ENCODE peak calls at places on chromosomes 11 and 22, in eight cellular contexts. J is aorta, T is brain microvascular endothelial cell, V is GM23248, I is lower lobe of right lung, B is mesendoderm, W is hepatocyte, H is thoracic aorta. R is an unnamed sample.

GRCh38 chr22:25282346-25282670 is 62.9 kb downstream of the CRYBB2 start:
- DNase-seq in J (no peak), B (peak; percentile 30), V (no peak), I (no peak), W (no peak), H (no peak), T (no peak), R (peak; percentile 60)

GRCh38 chr11:95849087-95849825 is 59.0 kb downstream of the CEP57 start:
- DNase-seq in B (peak; percentile 65), W (peak; percentile 70), V (peak; percentile 84), I (peak; percentile 29), H (no peak), T (peak; percentile 79), J (no peak), R (no peak)

GRCh38 chr11:118133816-118134215 is 18.8 kb downstream of the SCN4B start:
- DNase-seq in H (no peak), J (no peak), I (no peak), B (no peak), V (no peak), T (no peak), W (no peak), R (no peak)

GRCh38 chr11:74282863-74283484 is 28.5 kb downstream of the P4HA3 start:
- DNase-seq in B (peak; percentile 10), V (peak; percentile 54), J (no peak), W (no peak), T (no peak), H (no peak), I (no peak), R (no peak)

GRCh38 chr11:13465909-13466371 is 2.9 kb upstream of the BTBD10 start:
- DNase-seq in H (no peak), T (peak; percentile 35), W (peak; percentile 38), J (no peak), I (no peak), B (no peak), V (peak; percentile 54), R (no peak)

GRCh38 chr11:19652976-19653375 is 59.7 kb upstream of the NAV2 start:
- DNase-seq in B (no peak), H (no peak), V (no peak), T (no peak), I (no peak), J (no peak), W (no peak), R (no peak)

GRCh38 chr11:1130276-1131032 is 27.3 kb upstream of the MUC5AC start:
- DNase-seq in B (no peak), V (no peak), T (no peak), H (no peak), I (no peak), J (peak; percentile 51), W (no peak), R (peak; percentile 55)

GRCh38 chr22:49597428-49598039 is 230.1 kb downstream of the BRD1 start:
- DNase-seq in J (no peak), H (no peak), I (no peak), T (no peak), W (no peak), B (no peak), V (no peak), R (no peak)

GRCh38 chr11:74208507-74208906 is 37.4 kb downstream of the PPME1 start:
- DNase-seq in I (no peak), V (no peak), H (no peak), J (no peak), W (no peak), B (no peak), T (no peak), R (no peak)

GRCh38 chr22:19422440-19423301 is 8.9 kb downstream of the HIRA start:
- DNase-seq in V (no peak), H (no peak), B (peak; percentile 37), T (no peak), J (no peak), I (no peak), W (no peak), R (no peak)

GRCh38 chr22:38203855-38204497 is 2.2 kb downstream of the MAFF start:
- DNase-seq in W (no peak), T (peak; percentile 54), J (no peak), V (peak; percentile 81), B (no peak), H (no peak), I (no peak), R (no peak)

GRCh38 chr11:67644042-67644441 is 4.5 kb upstream of the TBX10 start:
- DNase-seq in B (peak; percentile 69), I (no peak), H (no peak), J (peak; percentile 13), W (peak; percentile 22), V (peak; percentile 20), T (no peak), R (no peak)

GRCh38 chr22:19181786-19182471 is 3.4 kb upstream of the SLC25A1 start:
- DNase-seq in V (no peak), B (no peak), H (no peak), W (peak; percentile 3), J (no peak), T (no peak), I (no peak), R (no peak)

GRCh38 chr11:118048472-118049370 is 28.2 kb upstream of the TMPRSS4 start:
- DNase-seq in J (peak; percentile 65), T (no peak), V (no peak), W (no peak), H (no peak), B (no peak), I (no peak), R (no peak)

GRCh38 chr11:122183933-122184332 is 67.9 kb upstream of the BLID start:
- DNase-seq in H (no peak), J (no peak), W (no peak), V (no peak), T (no peak), I (no peak), B (no peak), R (no peak)

GRCh38 chr11:72758304-72758689 is 6.1 kb upstream of the ARAP1 start:
- DNase-seq in W (no peak), H (no peak), B (peak; percentile 40), I (no peak), T (peak; percentile 81), J (no peak), V (peak; percentile 30), R (no peak)

GRCh38 chr11:117883063-117883462 is 6.6 kb upstream of the FXYD6 start:
- DNase-seq in H (no peak), T (no peak), V (no peak), W (no peak), I (no peak), B (no peak), J (no peak), R (no peak)

GRCh38 chr11:83025267-83025704 is 46.4 kb downstream of the RAB30 start:
- DNase-seq in B (no peak), W (peak; percentile 50), H (no peak), J (no peak), I (no peak), V (no peak), T (no peak), R (no peak)

GRCh38 chr11:2589538-2589934 is 110.3 kb downstream of the KCNQ1OT1 start:
- DNase-seq in T (no peak), I (peak; percentile 28), V (no peak), B (no peak), J (peak; percentile 60), W (peak; percentile 3), H (no peak), R (no peak)

GRCh38 chr11:473415-473814 is 23.3 kb downstream of the PTDSS2 start:
- DNase-seq in T (no peak), W (no peak), V (no peak), H (no peak), B (no peak), I (no peak), J (no peak), R (peak; percentile 52)

GRCh38 chr22:45684169-45684568 is 12.5 kb downstream of the ATXN10 start:
- DNase-seq in H (no peak), J (no peak), I (no peak), B (no peak), T (peak; percentile 55), V (no peak), W (no peak), R (no peak)

GRCh38 chr11:18563090-18563730 is 25.3 kb downstream of the UEVLD start:
- DNase-seq in T (no peak), B (no peak), I (no peak), J (no peak), W (no peak), H (no peak), V (peak; percentile 41), R (no peak)

GRCh38 chr11:100004541-100004940 is 682.5 kb upstream of the ARHGAP42 start:
- DNase-seq in I (no peak), B (no peak), T (peak; percentile 6), J (no peak), H (no peak), V (no peak), W (peak; percentile 66), R (no peak)
- H3K27ac ChIP-seq in I (no peak overlapping the region), B (no peak overlapping the region), T (no peak overlapping the region), J (no peak overlapping the region), H (no peak overlapping the region), V (no peak overlapping the region), W (peak overlapping the region; percentile 64), R (no peak overlapping the region)

GRCh38 chr22:35947794-35948425 is 80.7 kb downstream of the RBFOX2 start:
- DNase-seq in T (peak; percentile 45), B (no peak), V (peak; percentile 29), I (no peak), J (no peak), W (no peak), H (no peak), R (no peak)
- H3K27me3 ChIP-seq in T (no peaks in the 10 kb centered on the region), B (no peaks in the 10 kb centered on the region), V (no peaks in the 10 kb centered on the region), I (no peaks in the 10 kb centered on the region), J (no peaks in the 10 kb centered on the region), W (no peaks in the 10 kb centered on the region), H (no peaks in the 10 kb centered on the region), R (no peaks in the 10 kb centered on the region)

DNA sequence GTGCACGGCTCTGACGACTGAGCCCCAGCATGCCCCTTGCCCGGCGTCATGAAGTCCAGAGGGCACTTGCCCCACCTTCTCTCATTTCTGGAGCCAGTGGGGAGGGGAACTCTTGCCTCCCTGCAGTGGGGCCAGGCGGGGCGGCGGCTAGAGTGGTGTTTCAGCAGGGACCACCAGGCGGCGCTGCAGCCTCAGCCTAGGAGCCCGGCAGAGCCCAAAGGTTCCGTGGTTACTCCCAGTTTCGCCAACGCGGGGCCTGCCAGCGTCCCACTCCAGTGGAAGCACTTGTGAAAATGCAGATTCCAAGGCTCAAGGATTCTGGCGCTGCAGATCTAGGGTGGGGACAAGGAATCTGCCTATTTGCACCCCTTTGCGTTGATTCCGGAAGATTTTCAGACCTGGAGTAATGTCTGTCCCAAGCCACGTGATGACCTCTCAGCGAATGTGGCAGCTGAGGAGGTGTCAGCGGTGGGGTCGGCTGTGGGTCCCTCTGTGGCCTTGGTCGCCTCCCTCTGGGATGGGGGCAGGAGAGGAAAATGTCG is 55.7 kb downstream of the CD82 start:
- DNase-seq in V (peak; percentile 75), H (peak; percentile 31), W (peak; percentile 88), J (peak; percentile 95), B (peak; percentile 86), I (peak; percentile 81), T (peak; percentile 44), R (no peak)
- H3K27ac ChIP-seq in V (no peak overlapping the region), H (no peak overlapping the region), W (no peak overlapping the region), J (no peak overlapping the region), B (no peak overlapping the region), I (no peak overlapping the region), T (no peak overlapping the region), R (no peak overlapping the region)

DNA sequence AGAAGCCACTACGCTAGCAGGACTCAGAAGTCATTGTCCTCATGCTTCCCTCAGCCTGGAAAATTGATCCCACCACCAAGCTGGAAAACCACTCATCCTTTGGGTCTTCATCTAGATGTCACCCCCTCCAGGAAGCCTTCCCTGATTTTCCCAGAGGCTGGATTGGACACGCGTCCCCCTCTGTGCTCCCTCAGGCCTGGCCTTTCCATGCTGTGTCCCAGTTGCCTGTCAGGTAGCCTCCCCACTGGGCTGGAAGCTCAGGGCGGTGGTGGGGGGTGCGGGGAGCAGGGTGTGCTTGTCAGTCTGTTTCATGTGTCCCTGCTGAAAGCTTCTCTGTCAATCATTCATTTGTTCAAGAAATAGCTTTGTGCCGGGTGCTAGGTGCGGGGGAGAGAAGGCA is 12.2 kb upstream of the CD5 start:
- DNase-seq in T (no peak), J (no peak), V (no peak), I (no peak), H (no peak), W (no peak), B (no peak), R (no peak)
- H3K27me3 ChIP-seq in T (no peaks in the 10 kb centered on the region), J (no peaks in the 10 kb centered on the region), V (no peaks in the 10 kb centered on the region), I (no peaks in the 10 kb centered on the region), H (no peaks in the 10 kb centered on the region), W (no peaks in the 10 kb centered on the region), B (no peaks in the 10 kb centered on the region), R (no peaks in the 10 kb centered on the region)

R was measured in RWPE2.